ENCODE peak calls at places on chromosomes 4 and X, in eight cellular contexts. E is left ventricle myocardium inferior; H is activated T-cell treated with anti-CD3 and anti-CD28 coated beads for 48 hours; W is AG08396; N is HTR-8/SVneo; Z is stimulated activated CD4-positive, alpha-beta T cell treated with anti-CD3 and anti-CD28 coated beads, Interleukin-12 subunit alpha, Interleukin-12 subunit beta, amount 100 ng/mL, for 4 hours; G is AML-193; K is AG10803. C is an unnamed sample.
A peak's percentile ranks its signal among the peaks of the same experiment; 100 is the strongest.

GRCh38 chrX:105471597-105471996 is 251.1 kb upstream of the TEX13A start:
- DNase-seq in N (no peak), W (no peak), K (no peak), E (no peak), H (no peak), Z (no peak), G (no peak), C (no peak)

GRCh38 chr4:152500798-152501434 is 35.0 kb downstream of the FBXW7 start:
- DNase-seq in H (no peak), E (no peak), G (peak; percentile 71), N (peak; percentile 56), K (peak; percentile 91), W (peak; percentile 28), Z (no peak), C (no peak)

GRCh38 chrX:49037883-49038475 is 5.2 kb downstream of the TFE3 start:
- DNase-seq in W (no peak), G (no peak), K (peak; percentile 34), H (no peak), E (no peak), N (no peak), Z (no peak), C (no peak)

GRCh38 chrX:131792356-131792749 is 230.7 kb upstream of the STK26 start:
- DNase-seq in N (no peak), H (no peak), G (no peak), Z (no peak), W (peak; percentile 65), K (peak; percentile 23), E (no peak), C (no peak)

GRCh38 chr4:62881210-62881609 is 1528.0 kb downstream of the TECRL start:
- DNase-seq in N (no peak), G (no peak), W (no peak), E (no peak), H (no peak), Z (no peak), K (no peak), C (no peak)

GRCh38 chr4:113677333-113677732 is 84.2 kb downstream of the CAMK2D start:
- DNase-seq in K (no peak), H (no peak), Z (no peak), N (no peak), W (no peak), E (no peak), G (no peak), C (no peak)

GRCh38 chr4:185811509-185812364 is at the start of gene SORBS2:
- DNase-seq in G (no peak), K (peak; percentile 16), Z (no peak), H (no peak), W (no peak), E (no peak), N (no peak), C (peak; percentile 54)

GRCh38 chr4:1109898-1110506 is 3.4 kb downstream of the RNF212 start:
- DNase-seq in H (no peak), N (no peak), W (no peak), Z (no peak), E (no peak), G (no peak), K (no peak), C (no peak)

GRCh38 chr4:156505341-156505955 is 466.2 kb downstream of the PDGFC start:
- DNase-seq in E (no peak), W (no peak), K (no peak), G (no peak), H (no peak), N (no peak), Z (no peak), C (no peak)

GRCh38 chr4:37245391-37245954 is 930 bp downstream of the NWD2 start:
- DNase-seq in N (no peak), Z (no peak), G (no peak), H (no peak), W (no peak), K (no peak), E (no peak), C (no peak)

GRCh38 chr4:160129439-160129838 is 1026.6 kb downstream of the RAPGEF2 start:
- DNase-seq in H (no peak), W (no peak), N (peak; percentile 44), K (no peak), Z (no peak), E (no peak), G (no peak), C (no peak)

GRCh38 chrX:123713841-123714240 is 19.0 kb downstream of the THOC2 start:
- DNase-seq in K (no peak), H (no peak), E (no peak), Z (no peak), G (no peak), W (no peak), N (no peak), C (no peak)

GRCh38 chr4:182188622-182189021 is 54.6 kb upstream of the TENM3 start:
- DNase-seq in E (no peak), H (no peak), Z (no peak), N (no peak), K (peak; percentile 65), W (no peak), G (no peak), C (no peak)

GRCh38 chr4:1975391-1975801 is 33.4 kb downstream of the NELFA start:
- DNase-seq in G (no peak), H (no peak), E (no peak), W (no peak), N (no peak), Z (no peak), K (no peak), C (no peak)

GRCh38 chrX:108437789-108438623 is at the start of gene COL4A6:
- DNase-seq in H (no peak), N (peak; percentile 10), W (no peak), Z (no peak), G (no peak), K (no peak), E (no peak), C (no peak)

GRCh38 chr4:27006247-27006603 is 145.6 kb downstream of the STIM2 start:
- DNase-seq in G (no peak), N (no peak), H (no peak), K (no peak), W (no peak), Z (no peak), E (no peak), C (no peak)

GRCh38 chrX:102637561-102637960 is 13.7 kb upstream of the GPRASP1 start:
- DNase-seq in W (no peak), K (no peak), N (no peak), Z (no peak), H (no peak), E (no peak), G (no peak), C (no peak)

GRCh38 chr4:31516520-31516919 is 796.4 kb downstream of the PCDH7 start:
- DNase-seq in H (no peak), K (no peak), N (no peak), G (no peak), Z (no peak), W (no peak), E (no peak), C (no peak)

GRCh38 chr4:12852338-12853307 is 631.5 kb downstream of the RAB28 start:
- DNase-seq in H (no peak), Z (no peak), E (no peak), G (peak; percentile 7), K (peak; percentile 69), W (peak; percentile 25), N (peak; percentile 18), C (no peak)

GRCh38 chr4:29213020-29213419 is 1507.1 kb upstream of the PCDH7 start:
- DNase-seq in H (no peak), G (no peak), K (no peak), Z (no peak), N (no peak), E (no peak), W (no peak), C (no peak)

GRCh38 chrX:8273451-8273894 is 102.4 kb upstream of the VCX2 start:
- DNase-seq in W (no peak), H (no peak), G (no peak), E (no peak), Z (no peak), K (no peak), N (no peak), C (no peak)

GRCh38 chr4:41887821-41888699 is 47.2 kb upstream of the TMEM33 start:
- DNase-seq in K (peak; percentile 48), Z (no peak), W (no peak), N (peak; percentile 11), G (peak; percentile 30), H (no peak), E (no peak), C (no peak)

GRCh38 chrX:101415180-101416130 is 7.4 kb downstream of the HNRNPH2 start:
- DNase-seq in G (peak; percentile 28), Z (no peak), H (no peak), W (peak; percentile 63), N (no peak), E (no peak), K (peak; percentile 77), C (no peak)

GRCh38 chrX:38561951-38562719 is 793 bp downstream of the TSPAN7 start:
- DNase-seq in Z (peak; percentile 2), K (no peak), W (no peak), G (no peak), E (peak; percentile 16), N (no peak), H (no peak), C (no peak)

GRCh38 chr4:30721353-30722091 is 1.4 kb downstream of the PCDH7 start:
- DNase-seq in K (no peak), G (no peak), W (peak; percentile 22), N (peak; percentile 20), E (peak; percentile 33), Z (no peak), H (no peak), C (no peak)

GRCh38 chrX:104668550-104668949 is 102.6 kb downstream of the IL1RAPL2 start:
- DNase-seq in Z (no peak), G (no peak), K (no peak), H (no peak), N (no peak), E (no peak), W (peak; percentile 5), C (no peak)

GRCh38 chr4:8828869-8829268 is 42.8 kb downstream of the HMX1 start:
- DNase-seq in G (no peak), H (no peak), W (no peak), N (no peak), Z (no peak), E (no peak), K (no peak), C (no peak)

GRCh38 chr4:74733760-74734159 is 60.6 kb downstream of the BTC start:
- DNase-seq in G (no peak), N (no peak), Z (no peak), W (no peak), E (no peak), H (no peak), K (no peak), C (no peak)

GRCh38 chrX:45781901-45782553 is 581.4 kb upstream of the DIPK2B start:
- DNase-seq in H (no peak), W (peak; percentile 60), E (no peak), G (peak; percentile 31), N (no peak), Z (no peak), K (peak; percentile 69), C (no peak)

GRCh38 chrX:152926279-152926678 is 28.4 kb downstream of the ZNF185 start:
- DNase-seq in Z (peak; percentile 34), N (peak; percentile 53), H (peak; percentile 37), K (peak; percentile 66), G (peak; percentile 25), E (no peak), W (peak; percentile 65), C (peak; percentile 12)

GRCh38 chrX:53247928-53248327 is 22.9 kb upstream of the KDM5C start:
- DNase-seq in H (no peak), K (no peak), W (no peak), G (no peak), Z (no peak), E (no peak), N (no peak), C (no peak)

GRCh38 chrX:75084757-75085156 is 71.3 kb downstream of the ABCB7 start:
- DNase-seq in E (no peak), N (no peak), W (no peak), Z (no peak), H (no peak), G (no peak), K (no peak), C (no peak)